ENCODE peak calls at places on chromosomes 6 and 20, in seven cellular contexts. N is GM06990, E is left lung, A is ascending aorta, R is MM.1S, W is IMR-90, B is mucosa of descending colon. C is an unnamed sample. For H3K36me3, the result is how much of the 10 kb centered on the place peaks cover.

GRCh38 chr6:43698584-43699349 is 11.2 kb upstream of the MRPS18A start:
- DNase-seq in E (no peak), W (peak), B (no peak), R (no peak), N (no peak), A (no peak), C (peak)

GRCh38 chr20:29123861-29124260 is 2133.6 kb upstream of the DEFB115 start:
- DNase-seq in R (no peak), W (no peak), N (no peak), A (no peak), E (no peak), B (no peak), C (no peak)

GRCh38 chr20:54980321-54980960 is 505.0 kb downstream of the DOK5 start:
- DNase-seq in N (peak), R (peak), E (no peak), W (no peak), A (no peak), B (no peak), C (peak)

GRCh38 chr6:42781811-42782688 is at the start of gene BICRAL:
- DNase-seq in A (no peak), W (peak), N (peak), R (peak), B (peak), E (peak), C (peak)

GRCh38 chr6:19525673-19526072 is 311.5 kb upstream of the ID4 start:
- DNase-seq in R (no peak), B (no peak), W (no peak), E (no peak), A (no peak), N (no peak), C (no peak)

GRCh38 chr6:15553031-15553430 is 109.8 kb downstream of the DTNBP1 start:
- DNase-seq in R (no peak), B (no peak), A (no peak), E (no peak), W (no peak), N (no peak), C (no peak)

GRCh38 chr20:63626424-63627128 is at the start of gene GMEB2:
- DNase-seq in A (no peak), B (peak), N (peak), W (no peak), E (peak), R (peak), C (peak)

GRCh38 chr6:35478259-35478658 is 10.1 kb downstream of the RPL10A start:
- DNase-seq in N (no peak), E (no peak), A (no peak), B (no peak), R (no peak), W (no peak), C (no peak)

GRCh38 chr6:100446115-100446921 is 18.4 kb downstream of the SIM1 start:
- DNase-seq in N (no peak), B (peak), W (no peak), E (peak), A (no peak), R (no peak), C (no peak)

GRCh38 chr6:108222504-108222903 is 38.3 kb downstream of the SNX3 start:
- DNase-seq in W (peak), B (no peak), N (no peak), R (no peak), A (no peak), E (no peak), C (no peak)

GRCh38 chr6:116220172-116220571 is 33.7 kb downstream of the TSPYL4 start:
- DNase-seq in R (no peak), W (peak), N (no peak), A (no peak), B (no peak), E (no peak), C (no peak)

GRCh38 chr20:21509597-21510331 is 4.1 kb downstream of the NKX2-2 start:
- DNase-seq in E (peak), B (no peak), W (peak), R (no peak), N (no peak), A (no peak), C (no peak)

GRCh38 chr6:7725849-7726415 is at the start of gene BMP6:
- DNase-seq in E (peak), B (peak), A (peak), W (peak), N (peak), R (peak), C (peak)

GRCh38 chr6:3603443-3604130 is 146.7 kb upstream of the SLC22A23 start:
- DNase-seq in R (no peak), W (no peak), E (no peak), N (no peak), B (no peak), A (no peak), C (peak)

GRCh38 chr6:106883808-106884262 is 90.7 kb downstream of the CD24 start:
- DNase-seq in N (no peak), W (no peak), E (no peak), R (no peak), B (no peak), A (no peak), C (peak)

GRCh38 chr6:579339-579738 is 77.6 kb downstream of the HUS1B start:
- DNase-seq in W (peak), R (no peak), A (no peak), B (no peak), N (no peak), E (no peak), C (no peak)

GRCh38 chr6:48101277-48101676 is 9.7 kb downstream of the PTCHD4 start:
- DNase-seq in R (no peak), W (no peak), E (no peak), A (no peak), B (no peak), N (peak), C (peak)

GRCh38 chr6:81938014-81938761 is 185.7 kb upstream of the TENT5A start:
- DNase-seq in E (no peak), W (peak), R (peak), A (no peak), B (no peak), N (no peak), C (peak)

GRCh38 chr20:58702859-58703648 is 10.5 kb downstream of the NPEPL1 start:
- DNase-seq in W (no peak), E (peak), B (no peak), A (no peak), R (no peak), N (no peak), C (no peak)

GRCh38 chr20:17785007-17785406 is 85.2 kb downstream of the BANF2 start:
- DNase-seq in A (no peak), R (no peak), W (no peak), B (no peak), N (no peak), E (no peak), C (no peak)

GRCh38 chr20:63153254-63154221 is 62.4 kb downstream of the YTHDF1 start:
- DNase-seq in W (no peak), N (no peak), R (no peak), E (no peak), B (no peak), A (no peak), C (no peak)

GRCh38 chr6:22062807-22063408 is 233.9 kb downstream of the PRL start:
- DNase-seq in B (no peak), R (no peak), N (peak), E (peak), W (no peak), A (no peak), C (peak)

GRCh38 chr20:37282558-37282957 is 6.9 kb upstream of the MANBAL start:
- DNase-seq in A (no peak), N (no peak), B (no peak), W (peak), R (no peak), E (no peak), C (peak)

GRCh38 chr20:51037499-51038110 is 14.7 kb upstream of the KCNG1 start:
- DNase-seq in W (no peak), N (no peak), B (no peak), R (no peak), E (no peak), A (no peak), C (no peak)

GRCh38 chr6:14520536-14520935 is 403.0 kb downstream of the CD83 start:
- DNase-seq in R (no peak), W (no peak), E (no peak), N (no peak), B (no peak), A (no peak), C (peak)

GRCh38 chr6:163162874-163163213 is 251.7 kb upstream of the QKI start:
- DNase-seq in N (no peak), E (no peak), W (no peak), B (no peak), A (no peak), R (no peak), C (no peak)

GRCh38 chr20:23350855-23351838 is 556 bp downstream of the NXT1 start:
- DNase-seq in R (peak), E (no peak), W (peak), B (peak), N (peak), A (peak), C (peak)

GRCh38 chr6:112575309-112575834 is 228.2 kb downstream of the RFPL4B start:
- DNase-seq in B (no peak), W (no peak), R (no peak), E (no peak), N (no peak), A (no peak), C (no peak)

GRCh38 chr6:52670502-52671409 is at the start of gene TMEM14A:
- DNase-seq in R (peak), B (peak), N (peak), W (peak), E (peak), A (peak), C (peak)

GRCh38 chr6:100304575-100304974 is 160.1 kb downstream of the SIM1 start:
- DNase-seq in N (no peak), R (no peak), W (no peak), E (no peak), B (no peak), A (no peak), C (no peak)

GRCh38 chr20:50242863-50243609 is 52.4 kb downstream of the CEBPB start:
- DNase-seq in A (no peak), W (no peak), E (no peak), R (no peak), B (peak), N (no peak), C (peak)

GRCh38 chr20:45975686-45976085 is 3.7 kb upstream of the ZNF335 start:
- DNase-seq in A (no peak), B (no peak), N (no peak), W (no peak), E (no peak), R (no peak), C (no peak)

GRCh38 chr6:99426454-99426762 is 1.3 kb upstream of the PNISR start:
- DNase-seq in W (no peak), E (no peak), A (no peak), B (no peak), N (no peak), R (no peak), C (no peak)

GRCh38 chr6:166640342-166641043 is 13.4 kb upstream of the RPS6KA2 start:
- DNase-seq in E (peak), N (no peak), A (no peak), W (no peak), B (no peak), R (no peak), C (peak)

GRCh38 chr6:72968704-72969103 is 256.6 kb downstream of the KHDC1L start:
- DNase-seq in B (no peak), E (no peak), R (no peak), W (peak), N (no peak), A (no peak), C (peak)

GRCh38 chr6:96016781-96017180 is 1.0 kb downstream of the FUT9 start:
- DNase-seq in B (no peak), R (no peak), E (no peak), A (no peak), W (no peak), N (no peak), C (no peak)

GRCh38 chr6:96022225-96022624 is 6.5 kb downstream of the FUT9 start:
- DNase-seq in W (no peak), R (no peak), A (no peak), E (no peak), B (no peak), N (no peak), C (no peak)
- TF ChIP-seq CTCF in W (no peak), R (no peak), A (no peak), E (no peak), B (no peak), N (no peak), C (no peak)

DNA sequence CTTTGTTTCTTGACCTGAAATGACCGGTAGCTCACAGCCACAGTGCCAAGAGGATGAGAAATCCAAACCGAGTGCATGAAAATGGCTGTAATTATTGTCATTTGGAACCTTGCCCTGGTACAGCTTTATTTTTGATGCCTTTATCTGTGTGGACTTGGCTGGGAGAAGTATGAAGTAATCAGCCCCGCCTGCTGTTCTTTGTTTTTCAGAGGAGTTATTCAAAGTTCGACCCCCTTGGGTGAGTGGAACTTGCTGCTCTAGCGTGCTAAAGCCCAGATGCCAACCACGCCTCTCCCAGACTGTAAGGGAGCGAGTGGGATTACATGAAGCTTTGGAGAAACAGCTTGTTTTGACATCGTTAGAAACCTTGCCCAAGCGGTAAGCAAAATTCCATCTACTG is 48.3 kb downstream of the ECT2L start:
- DNase-seq in W (peak), N (no peak), B (no peak), A (no peak), R (no peak), E (no peak), C (no peak)
- H3K4me3 ChIP-seq in W (no peak), N (no peak), B (no peak), A (no peak), R (no peak), E (no peak), C (no peak)

GRCh38 chr20:35000311-35000921 is 44.7 kb downstream of the MYH7B start:
- DNase-seq in W (no peak), B (no peak), E (peak), R (no peak), A (no peak), N (no peak), C (no peak)
- H3K36me3 ChIP-seq in W (half or more), B (under half), E (under half), R (under half), A (half or more), N (half or more), C (under half)

DNA sequence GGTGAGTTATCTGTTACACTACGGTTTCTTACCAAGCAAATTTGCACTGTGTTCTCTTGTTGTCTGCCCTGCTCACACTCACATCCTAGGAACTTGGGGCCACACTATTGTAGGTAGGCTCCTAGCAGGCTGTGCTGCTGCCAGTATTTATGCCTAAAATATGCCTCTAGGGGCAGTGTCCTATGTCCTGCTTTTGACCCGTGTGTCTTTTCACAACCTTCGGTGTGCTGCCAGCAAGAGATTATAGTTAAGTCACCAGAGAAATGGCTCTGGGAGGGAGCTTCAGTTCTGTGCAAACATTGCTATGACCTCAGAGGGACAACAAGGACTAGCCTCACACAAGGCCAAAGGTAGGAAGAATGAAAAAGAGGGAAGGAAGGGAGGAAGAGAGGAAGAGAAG is 8.9 kb upstream of the TAAR5 start:
- DNase-seq in R (peak), B (no peak), E (no peak), N (no peak), W (no peak), A (no peak), C (peak)
- TF ChIP-seq CTCF in R (peak), B (no peak), E (peak), N (peak), W (no peak), A (no peak), C (peak)

GRCh38 chr20:57397004-57397692 is 6.0 kb downstream of the RBM38 start:
- DNase-seq in W (no peak), E (peak), A (no peak), R (peak), B (peak), N (no peak), C (no peak)
- H3K4me3 ChIP-seq in W (no peak), E (no peak), A (no peak), R (peak), B (no peak), N (peak), C (no peak)

DNA sequence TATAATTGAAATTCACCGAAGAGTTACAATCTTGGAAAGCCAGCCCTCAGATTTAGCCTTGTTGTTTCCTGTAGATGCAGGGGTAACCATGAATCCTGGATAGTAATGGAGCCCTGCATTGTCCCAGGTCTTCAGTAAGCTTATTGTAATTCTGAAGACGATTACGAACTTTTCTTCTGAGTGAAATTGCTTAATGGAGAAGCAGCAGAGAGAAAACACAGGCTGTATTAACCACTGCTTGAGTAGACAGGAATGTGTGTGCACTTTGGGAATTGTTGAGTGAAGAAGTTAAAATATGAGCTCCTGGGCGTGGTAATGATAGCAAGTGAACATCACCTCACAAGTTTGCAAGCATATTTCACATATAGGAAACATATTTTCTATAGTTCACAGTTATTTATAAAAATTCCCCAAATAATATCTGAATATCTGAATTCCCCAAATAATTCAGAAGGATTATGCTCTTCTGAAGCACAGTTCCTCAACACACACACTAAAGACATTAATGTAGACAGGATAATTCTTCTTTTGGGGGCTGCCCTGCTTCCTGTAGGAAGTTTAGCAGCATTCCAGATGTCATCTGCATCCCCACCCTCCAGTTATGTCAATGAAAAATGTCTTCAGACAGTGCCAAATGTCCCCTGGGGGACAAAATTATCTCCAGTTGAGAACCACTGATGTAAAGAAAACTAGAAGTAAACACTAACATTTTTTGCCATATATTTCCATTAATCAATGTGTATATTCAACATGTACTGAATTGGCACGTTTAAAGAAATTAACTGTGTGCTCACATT is 26.1 kb upstream of the NAA20 start:
- DNase-seq in B (no peak), A (no peak), N (no peak), E (no peak), R (no peak), W (no peak), C (no peak)
- H3K36me3 ChIP-seq in B (under half), A (under half), N (under half), E (under half), R (under half), W (under half), C (under half)

GRCh38 chr6:25138024-25138696 is 141.0 kb upstream of the CARMIL1 start:
- DNase-seq in B (peak), A (no peak), W (peak), E (no peak), R (peak), N (peak), C (peak)
- TF ChIP-seq CTCF in B (no peak), A (no peak), W (no peak), E (peak), R (peak), N (peak), C (no peak)

GRCh38 chr20:48422242-48422960 is 405.4 kb downstream of the PREX1 start:
- DNase-seq in N (no peak), W (no peak), A (no peak), E (no peak), B (no peak), R (no peak), C (no peak)
- H3K4me3 ChIP-seq in N (no peak), W (no peak), A (no peak), E (no peak), B (no peak), R (no peak), C (no peak)